ENCODE peak calls at places on chromosomes 5 and 9, in ten cellular contexts. S, O, F, P, Y, I, A, E, T and X are unnamed samples.
A peak's percentile ranks its signal among the peaks of the same experiment; 100 is the strongest.

GRCh38 chr5:155827949-155828348 is 499.0 kb upstream of the SGCD start:
- DNase-seq in S (no peak), O (no peak), F (no peak), P (no peak), Y (no peak), I (no peak), A (no peak), E (no peak), T (no peak), X (no peak)

GRCh38 chr9:5354184-5354583 is 14.5 kb upstream of the RLN1 start:
- DNase-seq in S (no peak), O (no peak), F (no peak), P (no peak), Y (no peak), I (no peak), A (no peak), E (no peak), T (no peak), X (no peak)

GRCh38 chr5:40681351-40682311 is 1.9 kb downstream of the PTGER4 start:
- DNase-seq in S (no peak), O (no peak), F (peak; percentile 44), P (no peak), Y (peak; percentile 80), I (no peak), A (no peak), E (no peak), T (peak; percentile 37), X (peak; percentile 42)

GRCh38 chr5:8184455-8185063 is 315.6 kb downstream of the MTRR start:
- DNase-seq in S (peak; percentile 20), O (peak; percentile 30), F (peak; percentile 56), P (peak; percentile 72), Y (no peak), I (peak; percentile 16), A (no peak), E (no peak), T (peak; percentile 73), X (no peak)

GRCh38 chr5:111859533-111860270 is 102.7 kb upstream of the NREP start:
- DNase-seq in S (no peak), O (no peak), F (no peak), P (no peak), Y (no peak), I (peak; percentile 96), A (peak; percentile 5), E (no peak), T (no peak), X (no peak)

GRCh38 chr5:162243651-162244050 is 176.1 kb downstream of the GABRG2 start:
- DNase-seq in S (no peak), O (no peak), F (no peak), P (no peak), Y (no peak), I (no peak), A (no peak), E (no peak), T (no peak), X (no peak)

GRCh38 chr9:27432308-27432707 is 91.8 kb upstream of the IFNK start:
- DNase-seq in S (no peak), O (no peak), F (no peak), P (no peak), Y (no peak), I (no peak), A (no peak), E (no peak), T (no peak), X (no peak)

GRCh38 chr9:16417101-16417500 is 453.4 kb downstream of the BNC2 start:
- DNase-seq in S (no peak), O (no peak), F (no peak), P (no peak), Y (no peak), I (peak; percentile 96), A (no peak), E (no peak), T (no peak), X (no peak)

GRCh38 chr9:105436753-105437152 is 11.1 kb upstream of the FSD1L start:
- DNase-seq in S (no peak), O (no peak), F (no peak), P (no peak), Y (no peak), I (no peak), A (no peak), E (no peak), T (no peak), X (no peak)

GRCh38 chr9:115400801-115401200 is 282.8 kb upstream of the TNC start:
- DNase-seq in S (no peak), O (no peak), F (no peak), P (no peak), Y (no peak), I (peak; percentile 86), A (peak; percentile 79), E (no peak), T (no peak), X (no peak)

GRCh38 chr9:121222524-121223171 is 21.0 kb upstream of the RAB14 start:
- DNase-seq in S (peak; percentile 49), O (no peak), F (no peak), P (no peak), Y (no peak), I (peak; percentile 74), A (no peak), E (no peak), T (peak; percentile 13), X (no peak)

GRCh38 chr9:124559871-124560270 is 52.7 kb upstream of the NR5A1 start:
- DNase-seq in S (no peak), O (no peak), F (no peak), P (no peak), Y (no peak), I (peak; percentile 82), A (no peak), E (no peak), T (no peak), X (no peak)

GRCh38 chr9:105187781-105188180 is 56.7 kb upstream of the SLC44A1 start:
- DNase-seq in S (peak; percentile 15), O (peak; percentile 49), F (no peak), P (no peak), Y (no peak), I (peak; percentile 91), A (no peak), E (no peak), T (no peak), X (no peak)

GRCh38 chr9:1018121-1018520 is 32.0 kb upstream of the DMRT2 start:
- DNase-seq in S (peak; percentile 35), O (no peak), F (no peak), P (peak; percentile 58), Y (no peak), I (peak; percentile 3), A (no peak), E (no peak), T (peak; percentile 51), X (peak; percentile 34)
- TF ChIP-seq CTCF in S (peak; percentile 57), O (peak; percentile 26), F (no peak), P (peak; percentile 33), Y (peak; percentile 18), I (peak; percentile 28), A (peak; percentile 51), E (no peak), T (peak; percentile 17), X (peak; percentile 13)

GRCh38 chr5:174056064-174056842 is 10.7 kb downstream of the NSG2 start:
- DNase-seq in S (no peak), O (no peak), F (no peak), P (no peak), Y (no peak), I (no peak), A (no peak), E (no peak), T (no peak), X (no peak)
- TF ChIP-seq CTCF in S (no peak), O (no peak), F (no peak), P (peak; percentile 35), Y (no peak), I (no peak), A (peak; percentile 4), E (no peak), T (no peak), X (peak; percentile 6)

DNA sequence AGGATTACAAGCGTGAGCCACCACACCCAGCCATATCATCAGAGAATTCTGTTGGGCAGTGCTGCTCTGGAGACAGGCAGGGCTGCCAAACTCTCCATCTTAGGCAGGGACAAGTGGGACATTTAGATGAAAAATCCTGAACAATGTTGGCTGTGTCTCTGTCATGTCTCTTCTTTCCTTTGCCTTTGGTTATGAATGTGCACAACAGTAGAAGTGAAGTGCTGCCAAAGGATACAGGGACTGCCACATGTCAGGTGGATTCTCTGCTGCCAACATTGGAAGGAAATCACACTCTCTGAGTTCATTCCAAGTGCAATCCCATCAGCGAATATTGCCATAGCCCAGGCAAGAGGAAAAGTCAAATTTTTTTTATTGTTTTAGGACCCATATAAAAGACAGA is 348.8 kb downstream of the TRPM3 start:
- DNase-seq in S (no peak), O (no peak), F (no peak), P (no peak), Y (no peak), I (no peak), A (no peak), E (no peak), T (no peak), X (no peak)
- TF ChIP-seq CTCF in S (no peak), O (no peak), F (no peak), P (no peak), Y (no peak), I (no peak), A (no peak), E (no peak), T (no peak), X (no peak)

GRCh38 chr9:9920425-9920824 is 692.4 kb downstream of the PTPRD start:
- DNase-seq in S (no peak), O (no peak), F (no peak), P (no peak), Y (no peak), I (peak; percentile 2), A (no peak), E (no peak), T (no peak), X (no peak)
- TF ChIP-seq CTCF in S (no peak), O (no peak), F (no peak), P (peak; percentile 44), Y (no peak), I (no peak), A (peak; percentile 32), E (no peak), T (peak; percentile 35), X (no peak)

GRCh38 chr5:89729623-89730390 is 679.7 kb downstream of the CETN3 start:
- DNase-seq in S (no peak), O (no peak), F (no peak), P (no peak), Y (no peak), I (peak; percentile 40), A (no peak), E (no peak), T (no peak), X (no peak)
- TF ChIP-seq CTCF in S (no peak), O (no peak), F (no peak), P (no peak), Y (no peak), I (peak; percentile 46), A (peak; percentile 32), E (no peak), T (no peak), X (peak; percentile 38)

DNA sequence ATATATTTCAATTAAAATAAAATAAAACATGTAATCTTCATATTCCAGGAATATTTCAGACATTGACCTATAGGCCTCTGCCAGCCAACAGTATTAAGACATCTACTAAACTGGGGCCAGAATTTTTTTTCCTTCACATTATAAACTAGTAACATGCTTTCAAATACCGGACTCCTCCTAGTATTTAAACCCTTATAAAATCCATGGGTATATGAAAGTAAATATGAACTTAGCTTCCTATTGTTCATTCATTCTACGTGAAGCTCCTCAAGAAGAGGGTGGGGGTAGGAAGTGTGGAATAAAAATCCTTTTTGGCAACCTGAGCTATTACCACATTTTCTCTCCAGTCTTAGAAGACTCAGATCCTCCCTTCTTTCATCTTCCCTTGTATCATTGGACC is 16.4 kb downstream of the SEMA5A start:
- DNase-seq in S (no peak), O (no peak), F (no peak), P (no peak), Y (no peak), I (no peak), A (no peak), E (no peak), T (no peak), X (no peak)
- TF ChIP-seq CTCF in S (no peak), O (no peak), F (no peak), P (no peak), Y (no peak), I (no peak), A (no peak), E (no peak), T (no peak), X (no peak)